ENCODE peak calls at places on chromosomes 1 and 21, in nine cellular contexts. M is testis, G is GM13977, D is cardiac fibroblast, R is heart left ventricle, O is kidney epithelial cell, A is osteocyte, X is HFF-Myc, K is vagina. T is an unnamed sample.

GRCh38 chr1:245541389-245541788 is 386.6 kb downstream of the KIF26B start:
- DNase-seq in M (no peak), G (no peak), D (no peak), R (no peak), O (no peak), A (no peak), X (no peak), K (no peak), T (no peak)

GRCh38 chr1:233368784-233369120 is 41.2 kb downstream of the MAP3K21 start:
- DNase-seq in M (no peak), G (no peak), D (no peak), R (no peak), O (no peak), A (no peak), X (no peak), K (no peak), T (no peak)

GRCh38 chr1:101741910-101742309 is 254.8 kb downstream of the OLFM3 start:
- DNase-seq in M (no peak), G (no peak), D (no peak), R (no peak), O (no peak), A (no peak), X (no peak), K (no peak), T (no peak)

GRCh38 chr1:32907435-32907834 is 6.2 kb upstream of the TMEM54 start:
- DNase-seq in M (no peak), G (peak; percentile 2), D (peak; percentile 32), R (no peak), O (no peak), A (no peak), X (no peak), K (no peak), T (no peak)

GRCh38 chr1:237542525-237543418 is 347.9 kb downstream of the ZP4 start:
- DNase-seq in M (no peak), G (no peak), D (no peak), R (no peak), O (no peak), A (peak; percentile 62), X (no peak), K (no peak), T (no peak)

GRCh38 chr1:247548847-247549246 is at the start of gene GCSAML:
- DNase-seq in M (no peak), G (no peak), D (no peak), R (no peak), O (no peak), A (no peak), X (no peak), K (no peak), T (no peak)

GRCh38 chr1:6209661-6210605 is 4.0 kb downstream of the RNF207 start:
- DNase-seq in M (no peak), G (no peak), D (no peak), R (no peak), O (no peak), A (no peak), X (no peak), K (no peak), T (no peak)

GRCh38 chr1:91608876-91609275 is 108.2 kb downstream of the CDC7 start:
- DNase-seq in M (no peak), G (no peak), D (peak; percentile 57), R (no peak), O (peak; percentile 69), A (no peak), X (no peak), K (no peak), T (no peak)

GRCh38 chr1:156515956-156516355 is 15.4 kb upstream of the MEF2D start:
- DNase-seq in M (no peak), G (no peak), D (no peak), R (no peak), O (no peak), A (no peak), X (no peak), K (no peak), T (no peak)

GRCh38 chr1:184152502-184152901 is 101.0 kb downstream of the TSEN15 start:
- DNase-seq in M (no peak), G (no peak), D (peak; percentile 30), R (peak; percentile 56), O (no peak), A (no peak), X (no peak), K (no peak), T (no peak)

GRCh38 chr1:214050513-214051401 is 63.0 kb downstream of the PROX1 start:
- DNase-seq in M (no peak), G (no peak), D (no peak), R (no peak), O (no peak), A (no peak), X (no peak), K (no peak), T (no peak)

GRCh38 chr1:63731117-63732043 is 42.4 kb upstream of the ROR1 start:
- DNase-seq in M (peak; percentile 31), G (no peak), D (peak; percentile 95), R (no peak), O (peak; percentile 97), A (no peak), X (peak; percentile 98), K (no peak), T (no peak)

GRCh38 chr1:2356911-2357845 is 34.2 kb downstream of the MORN1 start:
- DNase-seq in M (no peak), G (no peak), D (no peak), R (no peak), O (no peak), A (no peak), X (no peak), K (no peak), T (no peak)

GRCh38 chr1:95309031-95309459 is 75.0 kb downstream of the RWDD3 start:
- DNase-seq in M (peak; percentile 38), G (no peak), D (peak; percentile 56), R (no peak), O (no peak), A (no peak), X (no peak), K (no peak), T (no peak)

DNA sequence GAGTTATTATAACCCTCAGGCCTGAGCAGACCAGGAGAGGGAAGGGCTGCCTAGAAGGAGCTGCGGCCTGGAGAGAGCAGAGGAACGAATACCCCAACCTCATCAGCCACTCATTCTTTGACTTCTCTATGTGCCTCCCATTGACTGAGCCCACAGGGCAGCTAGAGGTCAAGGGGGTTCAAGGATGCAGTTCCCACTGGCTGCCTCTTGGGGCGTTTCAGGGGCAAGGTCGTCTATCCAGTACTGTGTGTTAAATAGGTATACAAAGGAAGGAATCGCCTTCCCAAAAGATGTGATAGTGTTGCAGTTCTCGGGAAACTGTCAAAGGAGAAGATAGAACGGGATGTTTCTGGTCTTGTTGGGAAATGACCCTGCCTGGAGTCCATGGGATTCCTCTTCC is 250.6 kb downstream of the PRDM2 start:
- DNase-seq in M (no peak), G (peak; percentile 17), D (no peak), R (no peak), O (no peak), A (peak; percentile 48), X (no peak), K (no peak), T (no peak)
- TF ChIP-seq CTCF in M (no peak), G (peak; percentile 25), D (peak; percentile 27), R (no peak), O (peak; percentile 5), A (no peak), X (no peak), K (no peak), T (no peak)

GRCh38 chr1:69700770-69701169 is 133.0 kb downstream of the LRRC7 start:
- DNase-seq in M (no peak), G (no peak), D (peak; percentile 28), R (no peak), O (no peak), A (no peak), X (no peak), K (no peak), T (no peak)
- TF ChIP-seq CTCF in M (no peak), G (peak; percentile 27), D (peak; percentile 42), R (no peak), O (peak; percentile 40), A (peak; percentile 50), X (peak; percentile 53), K (no peak), T (peak; percentile 17)

DNA sequence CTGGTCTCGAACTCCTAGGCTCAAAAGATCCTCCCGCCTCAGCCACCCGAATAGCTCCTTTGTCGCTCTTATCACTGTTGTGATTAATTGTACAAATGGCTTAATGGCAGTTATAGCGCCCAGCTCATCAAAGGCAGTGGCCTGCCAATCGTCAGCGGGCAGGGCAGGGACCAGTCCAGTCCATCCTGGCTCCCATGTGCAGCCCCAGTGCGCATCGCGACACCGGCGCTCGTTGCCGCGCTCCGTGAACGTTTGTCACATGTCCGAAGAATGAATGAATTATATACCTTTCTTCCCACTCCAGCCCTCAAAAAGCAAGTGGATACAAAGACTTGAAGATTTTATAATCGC is 18.4 kb downstream of the MTX1 start:
- DNase-seq in M (peak; percentile 48), G (peak; percentile 50), D (peak; percentile 51), R (no peak), O (no peak), A (no peak), X (no peak), K (no peak), T (peak; percentile 63)
- TF ChIP-seq CTCF in M (no peak), G (no peak), D (no peak), R (no peak), O (no peak), A (peak; percentile 6), X (no peak), K (no peak), T (no peak)

GRCh38 chr1:84689514-84690396 is 506 bp downstream of the SSX2IP start:
- DNase-seq in M (peak; percentile 75), G (no peak), D (peak; percentile 44), R (peak; percentile 55), O (no peak), A (no peak), X (no peak), K (no peak), T (no peak)
- TF ChIP-seq CTCF in M (no peak), G (peak; percentile 41), D (peak; percentile 46), R (no peak), O (peak; percentile 43), A (peak; percentile 54), X (no peak), K (no peak), T (peak; percentile 15)

GRCh38 chr1:160741597-160742348 is 2.7 kb downstream of the SLAMF7 start:
- DNase-seq in M (no peak), G (no peak), D (no peak), R (no peak), O (no peak), A (no peak), X (no peak), K (peak; percentile 34), T (no peak)
- TF ChIP-seq CTCF in M (no peak), G (peak; percentile 27), D (no peak), R (no peak), O (no peak), A (no peak), X (no peak), K (no peak), T (no peak)

GRCh38 chr21:31558839-31559367 is 100.6 kb upstream of the SOD1 start:
- DNase-seq in M (peak; percentile 96), G (peak; percentile 81), D (peak; percentile 87), R (peak; percentile 90), O (peak; percentile 65), A (peak; percentile 98), X (peak; percentile 29), K (peak; percentile 89), T (peak; percentile 79)
- TF ChIP-seq CTCF in M (peak; percentile 43), G (no peak), D (no peak), R (no peak), O (no peak), A (peak; percentile 56), X (no peak), K (no peak), T (no peak)

T was measured in GM13976.